ENCODE peak calls at places on chromosomes 16 and 17, in six cellular contexts. S is astrocyte of the cerebellum, Y is dorsolateral prefrontal cortex, C is NCI-H1048, T is esophagus squamous epithelium, X is EH. R is an unnamed sample.

GRCh38 chr17:37826497-37827115 is 81.7 kb upstream of the HNF1B start:
- DNase-seq in X (no peak), Y (no peak), C (no peak), S (no peak), T (no peak), R (no peak)

GRCh38 chr17:73924488-73925186 is 278.8 kb upstream of the RPL38 start:
- DNase-seq in X (no peak), S (no peak), C (no peak), T (no peak), Y (no peak), R (no peak)

GRCh38 chr16:20675488-20676267 is 21.8 kb downstream of the ACSM1 start:
- DNase-seq in T (no peak), X (peak), Y (no peak), S (no peak), C (no peak), R (peak)

GRCh38 chr16:88390760-88391496 is 8.2 kb downstream of the ZNF469 start:
- DNase-seq in C (no peak), Y (no peak), T (no peak), S (no peak), X (no peak), R (no peak)

GRCh38 chr17:13698832-13699231 is 97.1 kb upstream of the HS3ST3A1 start:
- DNase-seq in Y (no peak), S (no peak), C (no peak), X (no peak), T (no peak), R (no peak)

GRCh38 chr16:53209489-53209888 is 154.7 kb downstream of the CHD9 start:
- DNase-seq in X (no peak), C (no peak), T (no peak), Y (no peak), S (no peak), R (no peak)

GRCh38 chr16:65099607-65100006 is 22.3 kb downstream of the CDH11 start:
- DNase-seq in Y (no peak), X (no peak), S (no peak), C (no peak), T (no peak), R (no peak)

GRCh38 chr17:76442341-76443338 is 10.3 kb downstream of the UBE2O start:
- DNase-seq in X (peak), Y (no peak), S (no peak), T (no peak), C (no peak), R (no peak)

GRCh38 chr17:55086635-55087058 is 118.1 kb downstream of the STXBP4 start:
- DNase-seq in C (no peak), S (peak), X (peak), T (no peak), Y (no peak), R (no peak)

GRCh38 chr17:78780852-78781338 is 1.2 kb downstream of the CYTH1 start:
- DNase-seq in X (peak), T (no peak), C (no peak), Y (no peak), S (no peak), R (no peak)

GRCh38 chr16:87121816-87122215 is 195.4 kb downstream of the C16orf95 start:
- DNase-seq in C (no peak), T (no peak), Y (no peak), S (no peak), X (no peak), R (no peak)

GRCh38 chr16:81431554-81432353 is 12.9 kb upstream of the CMIP start:
- DNase-seq in T (no peak), Y (no peak), S (peak), C (no peak), X (peak), R (no peak)

GRCh38 chr16:89009343-89010209 is 32.6 kb upstream of the CBFA2T3 start:
- DNase-seq in S (no peak), Y (peak), T (no peak), C (no peak), X (peak), R (no peak)

GRCh38 chr16:69513180-69513966 is 52.4 kb upstream of the NFAT5 start:
- DNase-seq in T (no peak), C (no peak), Y (no peak), S (peak), X (peak), R (no peak)

GRCh38 chr17:31629696-31630470 is 229.2 kb downstream of the COPRS start:
- DNase-seq in C (no peak), T (no peak), Y (no peak), X (peak), S (peak), R (no peak)

GRCh38 chr16:22683730-22684280 is 130.2 kb upstream of the HS3ST2 start:
- DNase-seq in X (no peak), T (no peak), S (no peak), Y (no peak), C (no peak), R (no peak)

GRCh38 chr17:16419074-16419928 is 3.9 kb downstream of the TRPV2 start:
- DNase-seq in T (no peak), X (peak), Y (no peak), S (peak), C (no peak), R (peak)

GRCh38 chr16:47519996-47520679 is 59.0 kb downstream of the PHKB start:
- DNase-seq in S (no peak), Y (no peak), T (no peak), X (no peak), C (no peak), R (no peak)

GRCh38 chr16:58426095-58426494 is 33.8 kb downstream of the GINS3 start:
- DNase-seq in T (no peak), Y (no peak), C (no peak), X (no peak), S (no peak), R (peak)

GRCh38 chr17:80432961-80433550 is 18.1 kb downstream of the ENDOV start:
- DNase-seq in X (no peak), T (no peak), Y (no peak), S (no peak), C (no peak), R (no peak)

GRCh38 chr16:17606460-17606859 is 135.7 kb upstream of the XYLT1 start:
- DNase-seq in X (peak), T (no peak), C (no peak), S (no peak), Y (no peak), R (no peak)

GRCh38 chr16:54928421-54929089 is 2.1 kb upstream of the IRX5 start:
- DNase-seq in Y (no peak), S (no peak), C (no peak), T (no peak), X (peak), R (peak)

GRCh38 chr17:50428831-50429424 is 2.9 kb downstream of the ACSF2 start:
- DNase-seq in X (no peak), C (no peak), S (no peak), T (no peak), Y (no peak), R (no peak)

GRCh38 chr17:79109584-79109983 is 35.0 kb downstream of the ENGASE start:
- DNase-seq in X (no peak), Y (no peak), T (no peak), S (no peak), C (no peak), R (no peak)

GRCh38 chr17:3558603-3559269 is 1.1 kb upstream of the TRPV3 start:
- DNase-seq in T (peak), S (no peak), Y (no peak), C (no peak), X (peak), R (peak)

GRCh38 chr17:2701161-2701995 is 10.2 kb downstream of the CLUH start:
- DNase-seq in X (no peak), T (no peak), Y (no peak), S (no peak), C (no peak), R (peak)

GRCh38 chr17:62030264-62030663 is 34.8 kb downstream of the MED13 start:
- DNase-seq in S (no peak), C (no peak), X (no peak), T (no peak), Y (no peak), R (no peak)

GRCh38 chr17:14744716-14745115 is 443.8 kb downstream of the HS3ST3B1 start:
- DNase-seq in C (no peak), T (no peak), X (peak), S (no peak), Y (no peak), R (peak)

GRCh38 chr17:38598536-38598935 is 7.2 kb downstream of the SRCIN1 start:
- DNase-seq in C (peak), Y (no peak), S (peak), X (peak), T (no peak), R (no peak)

GRCh38 chr17:59804910-59805381 is 87.8 kb downstream of the TUBD1 start:
- DNase-seq in Y (no peak), X (peak), T (no peak), S (no peak), C (no peak), R (no peak)

GRCh38 chr16:54430491-54431030 is 144.0 kb upstream of the IRX3 start:
- DNase-seq in T (no peak), C (no peak), Y (no peak), X (peak), S (peak), R (no peak)

GRCh38 chr17:48515925-48516900 is 14.6 kb downstream of the HOXB1 start:
- DNase-seq in T (no peak), S (no peak), Y (no peak), X (no peak), C (no peak), R (no peak)

GRCh38 chr16:69325784-69326171 is 4.6 kb downstream of the PDF start:
- DNase-seq in T (no peak), X (no peak), Y (no peak), S (no peak), C (no peak), R (no peak)

R was measured in GM20000.